ENCODE peak calls at places on chromosomes 1 and 21, in five cellular contexts. U, X, R, E and I are unnamed samples.
A peak's percentile ranks its signal among the peaks of the same experiment; 100 is the strongest.

GRCh38 chr1:54949971-54950360 is 30.5 kb upstream of the TMEM61 start:
- DNase-seq in X (no peak), U (no peak), E (no peak), R (no peak), I (peak; percentile 45)

GRCh38 chr1:220281159-220281574 is 8.9 kb upstream of the RAB3GAP2 start:
- DNase-seq in U (no peak), E (no peak), X (no peak), R (no peak), I (no peak)

GRCh38 chr1:9222846-9223625 is 11.5 kb upstream of the H6PD start:
- DNase-seq in R (no peak), E (no peak), X (no peak), U (no peak), I (no peak)

GRCh38 chr1:201223852-201224670 is 33.4 kb downstream of the IGFN1 start:
- DNase-seq in X (peak; percentile 21), R (no peak), U (no peak), E (peak; percentile 54), I (no peak)

GRCh38 chr1:232306269-232306911 is 323.5 kb downstream of the SIPA1L2 start:
- DNase-seq in R (peak; percentile 61), E (no peak), U (no peak), X (no peak), I (peak; percentile 18)

GRCh38 chr1:147600119-147601111 is 59.1 kb downstream of the BCL9 start:
- DNase-seq in E (no peak), R (no peak), X (no peak), U (peak; percentile 19), I (no peak)

GRCh38 chr1:55869050-55869449 is 653.9 kb upstream of the USP24 start:
- DNase-seq in U (peak; percentile 36), X (peak; percentile 41), R (peak; percentile 69), E (peak; percentile 59), I (no peak)

GRCh38 chr1:107643766-107644165 is 321.2 kb downstream of the VAV3 start:
- DNase-seq in R (no peak), E (no peak), X (no peak), U (no peak), I (no peak)

GRCh38 chr21:43703068-43703880 is 15.7 kb upstream of the PDXK start:
- DNase-seq in R (peak; percentile 72), E (no peak), X (peak; percentile 67), U (no peak), I (no peak)

GRCh38 chr1:40232444-40232843 is 15.3 kb upstream of the TMCO2 start:
- DNase-seq in E (no peak), X (no peak), R (no peak), U (no peak), I (no peak)

GRCh38 chr1:100794719-100795645 is 75.4 kb downstream of the VCAM1 start:
- DNase-seq in R (no peak), E (no peak), X (no peak), U (no peak), I (no peak)

GRCh38 chr1:166040223-166040622 is 126.6 kb downstream of the FAM78B start:
- DNase-seq in E (no peak), U (no peak), X (no peak), R (no peak), I (no peak)

DNA sequence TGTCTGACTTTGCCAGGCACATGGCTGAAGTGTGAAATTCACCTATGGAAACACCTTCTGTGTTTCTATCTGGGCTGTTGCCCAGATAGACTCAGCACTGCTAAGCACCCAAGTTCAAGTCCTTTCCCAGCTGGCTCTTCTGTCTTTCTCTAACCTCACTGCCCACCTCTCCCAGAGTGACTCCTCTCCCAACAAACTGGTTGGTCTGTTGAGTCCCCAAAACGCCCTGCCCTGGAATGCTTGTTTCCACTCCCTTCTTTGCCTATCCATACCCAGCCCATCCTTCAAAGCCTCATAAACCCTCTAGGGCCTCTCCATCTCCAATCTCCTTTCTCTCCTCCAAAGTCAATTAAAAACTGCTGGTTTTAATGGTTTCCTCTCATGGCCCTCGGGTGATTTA is 15.6 kb downstream of the PLXNA2 start:
- DNase-seq in U (no peak), X (no peak), E (no peak), R (no peak), I (no peak)
- H3K4me1 ChIP-seq in U (peaks cover 41% of the 10 kb centered on the region), X (peaks cover 61% of the 10 kb centered on the region), E (no peaks in the 10 kb centered on the region), R (peaks cover 88% of the 10 kb centered on the region), I (peaks cover 24% of the 10 kb centered on the region)

GRCh38 chr1:20361805-20362381 is 71.2 kb downstream of the VWA5B1 start:
- DNase-seq in R (no peak), X (no peak), U (no peak), E (no peak), I (peak; percentile 78)
- TF ChIP-seq CTCF in R (peak; percentile 69), X (peak; percentile 65), U (peak; percentile 46), E (peak; percentile 85), I (peak; percentile 80)

GRCh38 chr1:14941865-14942264 is 211.7 kb upstream of the TMEM51 start:
- DNase-seq in U (no peak), E (no peak), X (no peak), R (no peak), I (no peak)
- H3K4me1 ChIP-seq in U (peaks cover 25% of the 10 kb centered on the region), E (peaks cover 6% of the 10 kb centered on the region), X (peaks cover 24% of the 10 kb centered on the region), R (peaks cover 60% of the 10 kb centered on the region), I (peaks cover 48% of the 10 kb centered on the region)

GRCh38 chr21:30839304-30839703 is 9.7 kb upstream of the KRTAP7-1 start:
- DNase-seq in U (no peak), X (no peak), E (no peak), R (no peak), I (no peak)
- TF ChIP-seq CTCF in U (no peak), X (no peak), E (peak; percentile 11), R (no peak), I (no peak)

DNA sequence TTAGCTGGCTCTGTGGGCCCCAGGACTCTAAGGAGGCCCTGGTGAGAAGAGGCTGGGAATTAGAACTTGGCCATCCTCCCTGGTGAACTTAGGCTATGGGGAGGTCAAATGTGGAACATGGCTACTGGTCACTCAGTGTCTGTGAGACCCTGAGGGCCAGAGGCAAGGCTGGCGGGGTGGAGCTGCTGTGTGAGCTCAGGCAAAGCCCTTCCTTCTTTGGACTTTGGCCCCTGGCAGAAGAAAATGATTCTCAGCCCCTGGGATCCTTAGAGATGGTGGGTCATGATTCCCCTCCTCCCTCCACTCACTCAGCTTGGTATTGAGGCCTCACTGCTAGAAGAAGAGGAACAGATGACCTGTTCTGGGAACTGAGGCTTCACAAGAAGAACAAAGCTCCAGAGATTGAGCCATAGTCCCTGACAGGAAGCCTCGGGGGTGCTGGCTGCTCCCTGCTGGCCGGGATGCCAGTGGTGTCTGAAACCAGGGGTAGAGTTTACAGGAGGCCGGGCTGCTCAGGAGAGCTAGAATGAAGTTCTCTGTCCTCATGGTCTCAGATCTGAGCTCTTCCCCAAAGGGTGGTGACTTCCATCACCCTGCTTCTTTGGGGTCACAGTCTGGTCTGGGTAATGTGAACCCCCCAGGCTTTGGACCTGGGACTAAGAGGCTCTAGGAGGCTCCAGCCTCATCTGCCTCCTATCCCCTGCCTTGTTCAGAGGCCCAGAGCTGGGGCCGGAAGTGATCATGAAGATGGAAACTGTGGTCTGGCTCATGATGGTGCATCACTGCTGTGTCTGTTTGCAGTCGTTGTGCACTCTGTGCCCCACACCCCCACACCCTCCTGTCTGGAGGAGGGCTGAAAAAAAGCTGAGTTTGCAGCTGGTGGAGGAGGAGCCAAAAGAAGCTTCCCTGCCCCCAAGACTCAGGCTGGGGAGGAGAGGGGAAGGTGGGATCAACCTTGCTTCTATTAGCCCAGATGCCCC is 905 bp downstream of the BTBD19 start:
- DNase-seq in E (no peak), U (no peak), X (peak; percentile 86), R (peak; percentile 80), I (peak; percentile 83)
- H3K4me1 ChIP-seq in E (no peaks in the 10 kb centered on the region), U (peaks cover 54% of the 10 kb centered on the region), X (peaks cover 99% of the 10 kb centered on the region), R (peaks cover 91% of the 10 kb centered on the region), I (peaks cover 64% of the 10 kb centered on the region)

GRCh38 chr1:192489046-192489445 is 86.5 kb upstream of the RGS1 start:
- DNase-seq in U (no peak), X (no peak), R (no peak), E (no peak), I (no peak)

GRCh38 chr1:192485692-192486436 is 89.7 kb upstream of the RGS1 start:
- DNase-seq in U (peak; percentile 78), E (peak; percentile 90), X (peak; percentile 61), R (peak; percentile 47), I (peak; percentile 86)

GRCh38 chr1:192491804-192492554 is 83.6 kb upstream of the RGS1 start:
- DNase-seq in X (no peak), E (no peak), R (no peak), U (no peak), I (no peak)

GRCh38 chr1:192489748-192490147 is 85.8 kb upstream of the RGS1 start:
- DNase-seq in U (peak; percentile 31), X (peak; percentile 54), R (peak; percentile 50), E (peak; percentile 69), I (peak; percentile 81)

GRCh38 chr1:192488058-192488457 is 87.5 kb upstream of the RGS1 start:
- DNase-seq in U (no peak), R (no peak), X (no peak), E (no peak), I (no peak)
- TF ChIP-seq CTCF in U (no peak), R (peak; percentile 14), X (no peak), E (no peak), I (no peak)